ENCODE peak calls at places on chromosomes 11 and 22, in four cellular contexts. One of them, this sample, is unnamed.

GRCh38 chr22:42613869-42614268 is 814 bp downstream of the POLDIP3 start:
- DNase-seq in progenitor cell of endocrine pancreas: no peak
- DNase-seq in AG09309: no peak
- DNase-seq in GM10248: no peak
- DNase-seq in this sample: peak

GRCh38 chr11:5507586-5508305 is 2.0 kb downstream of the UBQLN3 start:
- DNase-seq in progenitor cell of endocrine pancreas: no peak
- DNase-seq in AG09309: no peak
- DNase-seq in GM10248: no peak
- DNase-seq in this sample: no peak

GRCh38 chr11:83663984-83664383 is 377.8 kb upstream of the CCDC90B start:
- DNase-seq in progenitor cell of endocrine pancreas: no peak
- DNase-seq in AG09309: no peak
- DNase-seq in GM10248: no peak
- DNase-seq in this sample: no peak

GRCh38 chr22:32583921-32584335 is 109.3 kb downstream of the FBXO7 start:
- DNase-seq in progenitor cell of endocrine pancreas: no peak
- DNase-seq in AG09309: no peak
- DNase-seq in GM10248: no peak
- DNase-seq in this sample: no peak

GRCh38 chr11:97893612-97894011 is 1127.1 kb upstream of the CNTN5 start:
- DNase-seq in progenitor cell of endocrine pancreas: no peak
- DNase-seq in AG09309: no peak
- DNase-seq in GM10248: no peak
- DNase-seq in this sample: no peak

GRCh38 chr11:110479445-110480101 is 49.8 kb downstream of the FDX1 start:
- DNase-seq in progenitor cell of endocrine pancreas: no peak
- DNase-seq in AG09309: peak
- DNase-seq in GM10248: no peak
- DNase-seq in this sample: peak

GRCh38 chr22:23418159-23418788 is 161.8 kb downstream of the IGLL1 start:
- DNase-seq in progenitor cell of endocrine pancreas: no peak
- DNase-seq in AG09309: no peak
- DNase-seq in GM10248: no peak
- DNase-seq in this sample: no peak

GRCh38 chr22:32050678-32051515 is 7.8 kb downstream of the SLC5A1 start:
- DNase-seq in progenitor cell of endocrine pancreas: no peak
- DNase-seq in AG09309: peak
- DNase-seq in GM10248: peak
- DNase-seq in this sample: peak

GRCh38 chr11:67057410-67057757 is 737 bp downstream of the RHOD start:
- DNase-seq in progenitor cell of endocrine pancreas: no peak
- DNase-seq in AG09309: no peak
- DNase-seq in GM10248: no peak
- DNase-seq in this sample: no peak

GRCh38 chr22:29559853-29560252 is 6.3 kb upstream of the THOC5 start:
- DNase-seq in progenitor cell of endocrine pancreas: no peak
- DNase-seq in AG09309: no peak
- DNase-seq in GM10248: no peak
- DNase-seq in this sample: no peak

GRCh38 chr11:95699631-95700470 is 89.7 kb downstream of the FAM76B start:
- DNase-seq in progenitor cell of endocrine pancreas: no peak
- DNase-seq in AG09309: no peak
- DNase-seq in GM10248: no peak
- DNase-seq in this sample: no peak

GRCh38 chr11:28659716-28660348 is 551.6 kb downstream of the METTL15 start:
- DNase-seq in progenitor cell of endocrine pancreas: no peak
- DNase-seq in AG09309: no peak
- DNase-seq in GM10248: no peak
- DNase-seq in this sample: no peak

DNA sequence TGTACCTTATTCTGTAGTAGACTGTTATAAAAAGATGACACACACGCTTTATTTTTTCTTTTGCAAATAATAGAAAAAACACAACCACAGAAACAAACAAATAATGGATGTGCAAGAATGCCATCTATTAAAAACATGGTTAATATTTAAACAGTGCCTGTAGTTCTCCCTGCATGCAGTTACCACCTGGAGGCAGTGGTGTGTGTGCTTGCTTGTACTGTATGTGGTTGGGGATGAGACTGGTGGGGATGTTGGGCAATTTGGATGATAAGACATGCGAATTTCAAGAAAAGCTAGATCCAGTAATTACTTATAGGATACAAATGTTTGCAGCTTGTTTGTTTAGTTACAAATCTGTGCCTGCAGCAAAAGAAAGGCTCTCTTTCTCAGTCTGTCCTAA is 3.6 kb downstream of the C11orf87 start:
- DNase-seq in progenitor cell of endocrine pancreas: no peak
- DNase-seq in AG09309: no peak
- DNase-seq in GM10248: no peak
- DNase-seq in this sample: no peak
- TF ChIP-seq CTCF in progenitor cell of endocrine pancreas: no peak
- TF ChIP-seq CTCF in AG09309: peak
- TF ChIP-seq CTCF in GM10248: no peak
- TF ChIP-seq CTCF in this sample: no peak

GRCh38 chr11:77044356-77044755 is 10.2 kb downstream of the B3GNT6 start:
- DNase-seq in progenitor cell of endocrine pancreas: no peak
- DNase-seq in AG09309: no peak
- DNase-seq in GM10248: no peak
- DNase-seq in this sample: no peak

GRCh38 chr11:77049081-77049480 is 14.9 kb downstream of the B3GNT6 start:
- DNase-seq in progenitor cell of endocrine pancreas: no peak
- DNase-seq in AG09309: no peak
- DNase-seq in GM10248: no peak
- DNase-seq in this sample: no peak

GRCh38 chr11:77044886-77045285 is 10.7 kb downstream of the B3GNT6 start:
- DNase-seq in progenitor cell of endocrine pancreas: no peak
- DNase-seq in AG09309: no peak
- DNase-seq in GM10248: no peak
- DNase-seq in this sample: no peak

GRCh38 chr11:77047007-77047927 is 13.1 kb downstream of the B3GNT6 start:
- DNase-seq in progenitor cell of endocrine pancreas: peak
- DNase-seq in AG09309: peak
- DNase-seq in GM10248: peak
- DNase-seq in this sample: peak

DNA sequence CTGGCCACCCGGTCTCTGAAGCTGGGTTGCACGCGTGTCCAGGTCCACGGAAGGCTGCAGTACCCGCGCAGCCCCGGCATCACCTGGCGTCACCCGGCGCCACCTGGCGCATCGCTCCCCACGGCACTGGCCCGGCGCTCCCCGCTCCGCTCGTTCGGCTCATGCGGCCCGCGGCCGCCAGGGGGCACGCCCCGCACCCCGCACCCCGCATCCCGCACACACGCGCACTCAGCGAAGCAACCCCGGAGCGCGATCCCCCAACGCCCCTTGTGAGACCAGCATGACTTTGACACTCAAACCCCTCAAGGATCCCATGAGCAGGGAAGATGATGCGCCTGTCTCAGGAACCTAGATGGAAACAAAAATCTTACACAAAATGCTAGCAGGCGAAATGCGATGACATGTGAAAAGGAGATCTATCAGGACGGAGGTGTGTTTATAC is 11.9 kb downstream of the B3GNT6 start:
- DNase-seq in progenitor cell of endocrine pancreas: peak
- DNase-seq in AG09309: no peak
- DNase-seq in GM10248: peak
- DNase-seq in this sample: peak
- TF ChIP-seq CTCF in progenitor cell of endocrine pancreas: peak
- TF ChIP-seq CTCF in AG09309: peak
- TF ChIP-seq CTCF in GM10248: peak
- TF ChIP-seq CTCF in this sample: peak

GRCh38 chr11:65129649-65130441 is 4.5 kb downstream of the SYVN1 start:
- DNase-seq in progenitor cell of endocrine pancreas: no peak
- DNase-seq in AG09309: no peak
- DNase-seq in GM10248: no peak
- DNase-seq in this sample: no peak
- TF ChIP-seq CTCF in progenitor cell of endocrine pancreas: no peak
- TF ChIP-seq CTCF in AG09309: no peak
- TF ChIP-seq CTCF in GM10248: peak
- TF ChIP-seq CTCF in this sample: no peak

DNA sequence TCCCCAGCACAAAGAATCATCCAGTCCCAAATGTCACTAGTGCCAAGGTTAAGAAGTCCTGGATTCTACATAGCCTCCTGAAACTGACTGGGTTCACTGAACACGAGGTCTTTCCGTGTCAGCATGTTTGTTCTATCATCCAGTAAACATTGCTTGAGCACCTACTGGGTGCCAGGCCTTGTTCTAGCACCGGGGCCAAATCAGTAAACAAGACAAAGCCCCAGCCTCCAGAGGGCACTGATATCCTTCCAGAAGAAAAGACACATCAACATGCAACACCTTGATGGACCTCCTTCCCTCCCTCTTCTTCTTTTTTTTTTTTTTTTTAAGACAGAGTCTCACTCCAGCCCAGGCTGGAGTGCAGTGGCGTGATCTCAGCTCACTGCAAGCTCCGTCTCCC is 26.9 kb downstream of the TPST2 start:
- DNase-seq in progenitor cell of endocrine pancreas: no peak
- DNase-seq in AG09309: no peak
- DNase-seq in GM10248: no peak
- DNase-seq in this sample: peak
- TF ChIP-seq CTCF in progenitor cell of endocrine pancreas: no peak
- TF ChIP-seq CTCF in AG09309: no peak
- TF ChIP-seq CTCF in GM10248: peak
- TF ChIP-seq CTCF in this sample: peak

GRCh38 chr11:58917159-58917765 is 22.0 kb upstream of the GLYATL1 start:
- DNase-seq in progenitor cell of endocrine pancreas: no peak
- DNase-seq in AG09309: no peak
- DNase-seq in GM10248: no peak
- DNase-seq in this sample: no peak

GRCh38 chr11:58922475-58922874 is 16.8 kb upstream of the GLYATL1 start:
- DNase-seq in progenitor cell of endocrine pancreas: no peak
- DNase-seq in AG09309: no peak
- DNase-seq in GM10248: no peak
- DNase-seq in this sample: no peak

GRCh38 chr11:58919561-58919960 is 19.7 kb upstream of the GLYATL1 start:
- DNase-seq in progenitor cell of endocrine pancreas: no peak
- DNase-seq in AG09309: no peak
- DNase-seq in GM10248: no peak
- DNase-seq in this sample: no peak

GRCh38 chr11:58921778-58922390 is 17.4 kb upstream of the GLYATL1 start:
- DNase-seq in progenitor cell of endocrine pancreas: no peak
- DNase-seq in AG09309: no peak
- DNase-seq in GM10248: no peak
- DNase-seq in this sample: no peak

GRCh38 chr11:58919980-58920379 is 19.3 kb upstream of the GLYATL1 start:
- DNase-seq in progenitor cell of endocrine pancreas: no peak
- DNase-seq in AG09309: no peak
- DNase-seq in GM10248: no peak
- DNase-seq in this sample: no peak
- TF ChIP-seq CTCF in progenitor cell of endocrine pancreas: no peak
- TF ChIP-seq CTCF in AG09309: no peak
- TF ChIP-seq CTCF in GM10248: no peak
- TF ChIP-seq CTCF in this sample: no peak

GRCh38 chr11:1928891-1929541 is 9.5 kb downstream of the TNNT3 start:
- DNase-seq in progenitor cell of endocrine pancreas: no peak
- DNase-seq in AG09309: no peak
- DNase-seq in GM10248: no peak
- DNase-seq in this sample: no peak
- TF ChIP-seq CTCF in progenitor cell of endocrine pancreas: no peak
- TF ChIP-seq CTCF in AG09309: no peak
- TF ChIP-seq CTCF in GM10248: no peak
- TF ChIP-seq CTCF in this sample: no peak

This sample was measured in GM12865.